ENCODE peak calls at places on chromosomes 4 and X, in four cellular contexts. One of them, this sample, is unnamed.

GRCh38 chrX:67351411-67351810 is 192.4 kb upstream of the AR start:
- DNase-seq in progenitor cell of endocrine pancreas: no peak
- DNase-seq in fibroblast of villous mesenchyme: no peak
- DNase-seq in CD8-positive, alpha-beta T cell: no peak
- DNase-seq in this sample: no peak

GRCh38 chrX:112910418-112910817 is 69.8 kb upstream of the AMOT start:
- DNase-seq in progenitor cell of endocrine pancreas: no peak
- DNase-seq in fibroblast of villous mesenchyme: no peak
- DNase-seq in CD8-positive, alpha-beta T cell: no peak
- DNase-seq in this sample: no peak

GRCh38 chr4:40594261-40595178 is 35.1 kb downstream of the RBM47 start:
- DNase-seq in progenitor cell of endocrine pancreas: no peak
- DNase-seq in fibroblast of villous mesenchyme: peak; percentile 55
- DNase-seq in CD8-positive, alpha-beta T cell: no peak
- DNase-seq in this sample: no peak

GRCh38 chr4:153169811-153170210 is 34.4 kb upstream of the TRIM2 start:
- DNase-seq in progenitor cell of endocrine pancreas: no peak
- DNase-seq in fibroblast of villous mesenchyme: no peak
- DNase-seq in CD8-positive, alpha-beta T cell: no peak
- DNase-seq in this sample: no peak

GRCh38 chr4:89762311-89762710 is 74.7 kb downstream of the SNCA start:
- DNase-seq in progenitor cell of endocrine pancreas: no peak
- DNase-seq in fibroblast of villous mesenchyme: no peak
- DNase-seq in CD8-positive, alpha-beta T cell: no peak
- DNase-seq in this sample: no peak

GRCh38 chr4:47213971-47214370 is 182.6 kb downstream of the GABRB1 start:
- DNase-seq in progenitor cell of endocrine pancreas: no peak
- DNase-seq in fibroblast of villous mesenchyme: peak; percentile 65
- DNase-seq in CD8-positive, alpha-beta T cell: no peak
- DNase-seq in this sample: no peak

GRCh38 chr4:3408793-3409330 is 32.9 kb upstream of the HGFAC start:
- DNase-seq in progenitor cell of endocrine pancreas: no peak
- DNase-seq in fibroblast of villous mesenchyme: no peak
- DNase-seq in CD8-positive, alpha-beta T cell: no peak
- DNase-seq in this sample: no peak

GRCh38 chrX:44072631-44073030 is 99.4 kb upstream of the NDP start:
- DNase-seq in progenitor cell of endocrine pancreas: no peak
- DNase-seq in fibroblast of villous mesenchyme: no peak
- DNase-seq in CD8-positive, alpha-beta T cell: no peak
- DNase-seq in this sample: no peak

GRCh38 chr4:70601422-70602039 is 9.5 kb downstream of the AMBN start:
- DNase-seq in progenitor cell of endocrine pancreas: peak; percentile 36
- DNase-seq in fibroblast of villous mesenchyme: peak; percentile 66
- DNase-seq in CD8-positive, alpha-beta T cell: peak; percentile 42
- DNase-seq in this sample: peak; percentile 67

GRCh38 chr4:79917246-79917645 is 155.8 kb downstream of the ANTXR2 start:
- DNase-seq in progenitor cell of endocrine pancreas: no peak
- DNase-seq in fibroblast of villous mesenchyme: peak; percentile 54
- DNase-seq in CD8-positive, alpha-beta T cell: peak; percentile 11
- DNase-seq in this sample: peak; percentile 24

GRCh38 chr4:76430519-76431388 is 4.3 kb upstream of the SHROOM3 start:
- DNase-seq in progenitor cell of endocrine pancreas: no peak
- DNase-seq in fibroblast of villous mesenchyme: peak; percentile 61
- DNase-seq in CD8-positive, alpha-beta T cell: no peak
- DNase-seq in this sample: peak; percentile 15

GRCh38 chr4:152479428-152480026 is 56.4 kb downstream of the FBXW7 start:
- DNase-seq in progenitor cell of endocrine pancreas: no peak
- DNase-seq in fibroblast of villous mesenchyme: peak; percentile 73
- DNase-seq in CD8-positive, alpha-beta T cell: no peak
- DNase-seq in this sample: no peak

GRCh38 chr4:20256381-20256881 is 4.7 kb downstream of the SLIT2 start:
- DNase-seq in progenitor cell of endocrine pancreas: no peak
- DNase-seq in fibroblast of villous mesenchyme: peak; percentile 14
- DNase-seq in CD8-positive, alpha-beta T cell: no peak
- DNase-seq in this sample: no peak

GRCh38 chrX:20951016-20951795 is 423.0 kb upstream of the CNKSR2 start:
- DNase-seq in progenitor cell of endocrine pancreas: no peak
- DNase-seq in fibroblast of villous mesenchyme: no peak
- DNase-seq in CD8-positive, alpha-beta T cell: no peak
- DNase-seq in this sample: no peak

GRCh38 chrX:135086197-135086854 is 34.0 kb downstream of the ETDB start:
- DNase-seq in progenitor cell of endocrine pancreas: no peak
- DNase-seq in fibroblast of villous mesenchyme: peak; percentile 64
- DNase-seq in CD8-positive, alpha-beta T cell: peak; percentile 11
- DNase-seq in this sample: peak; percentile 23

GRCh38 chrX:20267924-20268701 is 1.4 kb upstream of the RPS6KA3 start:
- DNase-seq in progenitor cell of endocrine pancreas: peak; percentile 11
- DNase-seq in fibroblast of villous mesenchyme: peak; percentile 57
- DNase-seq in CD8-positive, alpha-beta T cell: no peak
- DNase-seq in this sample: peak; percentile 37

GRCh38 chr4:4820264-4820663 is 39.2 kb upstream of the MSX1 start:
- DNase-seq in progenitor cell of endocrine pancreas: no peak
- DNase-seq in fibroblast of villous mesenchyme: no peak
- DNase-seq in CD8-positive, alpha-beta T cell: no peak
- DNase-seq in this sample: peak; percentile 50

GRCh38 chr4:158895797-158896442 is 127.1 kb downstream of the FNIP2 start:
- DNase-seq in progenitor cell of endocrine pancreas: no peak
- DNase-seq in fibroblast of villous mesenchyme: peak; percentile 41
- DNase-seq in CD8-positive, alpha-beta T cell: no peak
- DNase-seq in this sample: no peak

GRCh38 chr4:27357283-27357682 is 496.6 kb downstream of the STIM2 start:
- DNase-seq in progenitor cell of endocrine pancreas: no peak
- DNase-seq in fibroblast of villous mesenchyme: peak; percentile 6
- DNase-seq in CD8-positive, alpha-beta T cell: no peak
- DNase-seq in this sample: no peak

GRCh38 chr4:41217373-41217772 is 3.0 kb upstream of the APBB2 start:
- DNase-seq in progenitor cell of endocrine pancreas: no peak
- DNase-seq in fibroblast of villous mesenchyme: no peak
- DNase-seq in CD8-positive, alpha-beta T cell: no peak
- DNase-seq in this sample: no peak

GRCh38 chr4:169846396-169846795 is 88.7 kb upstream of the HPF1 start:
- DNase-seq in progenitor cell of endocrine pancreas: no peak
- DNase-seq in fibroblast of villous mesenchyme: no peak
- DNase-seq in CD8-positive, alpha-beta T cell: no peak
- DNase-seq in this sample: no peak

GRCh38 chrX:140440891-140441290 is 64.0 kb downstream of the SOX3 start:
- DNase-seq in progenitor cell of endocrine pancreas: no peak
- DNase-seq in fibroblast of villous mesenchyme: no peak
- DNase-seq in CD8-positive, alpha-beta T cell: no peak
- DNase-seq in this sample: peak; percentile 34

GRCh38 chr4:110953191-110953590 is 330.3 kb upstream of the PITX2 start:
- DNase-seq in progenitor cell of endocrine pancreas: no peak
- DNase-seq in fibroblast of villous mesenchyme: no peak
- DNase-seq in CD8-positive, alpha-beta T cell: no peak
- DNase-seq in this sample: no peak

GRCh38 chr4:69984030-69984443 is 11.7 kb upstream of the STATH start:
- DNase-seq in progenitor cell of endocrine pancreas: no peak
- DNase-seq in fibroblast of villous mesenchyme: no peak
- DNase-seq in CD8-positive, alpha-beta T cell: no peak
- DNase-seq in this sample: no peak

GRCh38 chr4:148397006-148397673 is 45.1 kb downstream of the NR3C2 start:
- DNase-seq in progenitor cell of endocrine pancreas: no peak
- DNase-seq in fibroblast of villous mesenchyme: no peak
- DNase-seq in CD8-positive, alpha-beta T cell: no peak
- DNase-seq in this sample: no peak

GRCh38 chr4:52594961-52595360 is 64.1 kb downstream of the USP46 start:
- DNase-seq in progenitor cell of endocrine pancreas: no peak
- DNase-seq in fibroblast of villous mesenchyme: peak; percentile 67
- DNase-seq in CD8-positive, alpha-beta T cell: no peak
- DNase-seq in this sample: no peak

GRCh38 chrX:124651031-124651430 is 304.7 kb downstream of the SH2D1A start:
- DNase-seq in progenitor cell of endocrine pancreas: no peak
- DNase-seq in fibroblast of villous mesenchyme: no peak
- DNase-seq in CD8-positive, alpha-beta T cell: no peak
- DNase-seq in this sample: no peak

GRCh38 chrX:20968996-20969395 is 405.2 kb upstream of the CNKSR2 start:
- DNase-seq in progenitor cell of endocrine pancreas: no peak
- DNase-seq in fibroblast of villous mesenchyme: peak; percentile 23
- DNase-seq in CD8-positive, alpha-beta T cell: no peak
- DNase-seq in this sample: no peak

GRCh38 chr4:70688795-70689231 is 481 bp downstream of the UTP3 start:
- DNase-seq in progenitor cell of endocrine pancreas: no peak
- DNase-seq in fibroblast of villous mesenchyme: peak; percentile 30
- DNase-seq in CD8-positive, alpha-beta T cell: peak; percentile 1
- DNase-seq in this sample: peak; percentile 32

GRCh38 chr4:138452823-138453222 is 210.7 kb upstream of the SLC7A11 start:
- DNase-seq in progenitor cell of endocrine pancreas: no peak
- DNase-seq in fibroblast of villous mesenchyme: no peak
- DNase-seq in CD8-positive, alpha-beta T cell: no peak
- DNase-seq in this sample: no peak

GRCh38 chrX:130975947-130976346 is 72.9 kb upstream of the ENOX2 start:
- DNase-seq in progenitor cell of endocrine pancreas: peak; percentile 29
- DNase-seq in fibroblast of villous mesenchyme: peak; percentile 58
- DNase-seq in CD8-positive, alpha-beta T cell: no peak
- DNase-seq in this sample: peak; percentile 64

GRCh38 chr4:79913581-79913980 is 159.4 kb downstream of the ANTXR2 start:
- DNase-seq in progenitor cell of endocrine pancreas: no peak
- DNase-seq in fibroblast of villous mesenchyme: peak; percentile 72
- DNase-seq in CD8-positive, alpha-beta T cell: no peak
- DNase-seq in this sample: no peak

GRCh38 chr4:111453216-111453615 is 692.0 kb upstream of the FAM241A start:
- DNase-seq in progenitor cell of endocrine pancreas: no peak
- DNase-seq in fibroblast of villous mesenchyme: no peak
- DNase-seq in CD8-positive, alpha-beta T cell: no peak
- DNase-seq in this sample: no peak

GRCh38 chrX:40720386-40720785 is 15.0 kb downstream of the MED14 start:
- DNase-seq in progenitor cell of endocrine pancreas: no peak
- DNase-seq in fibroblast of villous mesenchyme: no peak
- DNase-seq in CD8-positive, alpha-beta T cell: no peak
- DNase-seq in this sample: no peak

GRCh38 chrX:151754042-151754419 is 19.5 kb downstream of the CNGA2 start:
- DNase-seq in progenitor cell of endocrine pancreas: no peak
- DNase-seq in fibroblast of villous mesenchyme: peak; percentile 19
- DNase-seq in CD8-positive, alpha-beta T cell: no peak
- DNase-seq in this sample: no peak

GRCh38 chr4:16508968-16509367 is 282.7 kb upstream of the TAPT1 start:
- DNase-seq in progenitor cell of endocrine pancreas: no peak
- DNase-seq in fibroblast of villous mesenchyme: no peak
- DNase-seq in CD8-positive, alpha-beta T cell: no peak
- DNase-seq in this sample: no peak

GRCh38 chr4:16505726-16506125 is 279.5 kb upstream of the TAPT1 start:
- DNase-seq in progenitor cell of endocrine pancreas: no peak
- DNase-seq in fibroblast of villous mesenchyme: peak; percentile 6
- DNase-seq in CD8-positive, alpha-beta T cell: no peak
- DNase-seq in this sample: peak; percentile 13
- TF ChIP-seq CTCF in progenitor cell of endocrine pancreas: peak; percentile 50
- TF ChIP-seq CTCF in fibroblast of villous mesenchyme: peak; percentile 40
- TF ChIP-seq CTCF in CD8-positive, alpha-beta T cell: no peak
- TF ChIP-seq CTCF in this sample: peak; percentile 36

DNA sequence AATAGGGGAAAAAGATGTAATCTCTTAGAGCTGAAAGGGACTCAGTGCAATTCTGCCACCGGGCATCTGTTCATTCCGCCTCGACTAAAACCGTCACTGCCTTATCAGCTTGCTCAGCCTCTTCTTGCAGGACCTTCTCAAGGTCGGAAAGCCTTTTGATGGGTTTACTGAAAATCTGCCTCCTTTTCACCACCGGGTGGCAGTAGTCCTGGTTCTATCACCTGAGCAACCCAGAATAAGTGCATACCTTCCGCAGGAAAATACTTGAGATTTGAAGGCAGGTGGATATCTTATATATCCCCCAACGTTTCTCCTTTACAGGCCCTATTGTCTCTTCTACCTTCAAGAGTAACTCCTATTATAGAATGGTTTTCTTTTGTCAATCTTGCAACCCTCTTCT is 103.4 kb upstream of the PAK3 start:
- DNase-seq in progenitor cell of endocrine pancreas: peak; percentile 12
- DNase-seq in fibroblast of villous mesenchyme: peak; percentile 14
- DNase-seq in CD8-positive, alpha-beta T cell: no peak
- DNase-seq in this sample: peak; percentile 41
- TF ChIP-seq CTCF in progenitor cell of endocrine pancreas: peak; percentile 71
- TF ChIP-seq CTCF in fibroblast of villous mesenchyme: peak; percentile 51
- TF ChIP-seq CTCF in CD8-positive, alpha-beta T cell: no peak
- TF ChIP-seq CTCF in this sample: peak; percentile 52

GRCh38 chr4:24089831-24090531 is 200.1 kb upstream of the PPARGC1A start:
- DNase-seq in progenitor cell of endocrine pancreas: no peak
- DNase-seq in fibroblast of villous mesenchyme: peak; percentile 65
- DNase-seq in CD8-positive, alpha-beta T cell: no peak
- DNase-seq in this sample: no peak
- TF ChIP-seq CTCF in progenitor cell of endocrine pancreas: no peak
- TF ChIP-seq CTCF in fibroblast of villous mesenchyme: no peak
- TF ChIP-seq CTCF in CD8-positive, alpha-beta T cell: no peak
- TF ChIP-seq CTCF in this sample: no peak

GRCh38 chr4:113248320-113248719 is 198.9 kb downstream of the ANK2 start:
- DNase-seq in progenitor cell of endocrine pancreas: no peak
- DNase-seq in fibroblast of villous mesenchyme: no peak
- DNase-seq in CD8-positive, alpha-beta T cell: no peak
- DNase-seq in this sample: no peak
- TF ChIP-seq CTCF in progenitor cell of endocrine pancreas: no peak
- TF ChIP-seq CTCF in fibroblast of villous mesenchyme: peak; percentile 29
- TF ChIP-seq CTCF in CD8-positive, alpha-beta T cell: no peak
- TF ChIP-seq CTCF in this sample: no peak

GRCh38 chrX:118626346-118626745 is 101.1 kb upstream of the IL13RA1 start:
- DNase-seq in progenitor cell of endocrine pancreas: no peak
- DNase-seq in fibroblast of villous mesenchyme: no peak
- DNase-seq in CD8-positive, alpha-beta T cell: no peak
- DNase-seq in this sample: no peak

GRCh38 chrX:118631586-118631985 is 95.8 kb upstream of the IL13RA1 start:
- DNase-seq in progenitor cell of endocrine pancreas: no peak
- DNase-seq in fibroblast of villous mesenchyme: no peak
- DNase-seq in CD8-positive, alpha-beta T cell: no peak
- DNase-seq in this sample: no peak

GRCh38 chrX:118630843-118631242 is 96.6 kb upstream of the IL13RA1 start:
- DNase-seq in progenitor cell of endocrine pancreas: no peak
- DNase-seq in fibroblast of villous mesenchyme: no peak
- DNase-seq in CD8-positive, alpha-beta T cell: no peak
- DNase-seq in this sample: no peak

GRCh38 chrX:118632862-118633261 is 94.5 kb upstream of the IL13RA1 start:
- DNase-seq in progenitor cell of endocrine pancreas: no peak
- DNase-seq in fibroblast of villous mesenchyme: no peak
- DNase-seq in CD8-positive, alpha-beta T cell: no peak
- DNase-seq in this sample: no peak

DNA sequence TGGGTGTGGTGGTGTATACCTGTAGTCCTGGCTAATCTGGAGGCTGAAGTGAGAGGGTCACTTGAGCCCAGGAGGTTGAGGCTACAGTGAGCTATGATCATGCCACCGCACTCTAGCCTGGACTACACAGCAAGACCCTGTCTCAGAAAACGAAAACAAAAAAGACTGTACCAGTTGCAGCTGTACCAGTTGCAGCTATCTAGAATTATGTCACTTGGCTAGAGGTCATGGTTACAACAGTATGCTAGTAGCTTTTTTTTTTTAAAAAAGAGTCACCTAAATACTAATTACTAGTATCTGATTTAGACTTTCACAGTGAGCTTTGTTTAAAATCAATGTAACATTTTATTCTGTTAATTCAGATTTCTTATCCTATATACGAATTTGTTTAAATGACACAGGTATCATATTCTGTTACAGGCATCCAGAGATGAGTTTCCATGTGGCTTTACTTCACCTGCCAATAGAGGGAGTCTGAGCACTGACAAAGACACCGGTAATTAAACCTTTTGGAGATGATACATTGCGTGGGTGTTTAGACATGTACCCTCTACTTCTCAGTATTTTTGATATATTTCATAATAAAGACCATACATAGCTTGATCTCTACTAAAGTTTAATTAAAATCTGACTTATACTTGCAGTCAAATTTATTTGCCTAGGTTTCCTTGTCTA is 100.2 kb upstream of the IL13RA1 start:
- DNase-seq in progenitor cell of endocrine pancreas: no peak
- DNase-seq in fibroblast of villous mesenchyme: no peak
- DNase-seq in CD8-positive, alpha-beta T cell: no peak
- DNase-seq in this sample: no peak
- TF ChIP-seq CTCF in progenitor cell of endocrine pancreas: peak; percentile 50
- TF ChIP-seq CTCF in fibroblast of villous mesenchyme: peak; percentile 13
- TF ChIP-seq CTCF in CD8-positive, alpha-beta T cell: no peak
- TF ChIP-seq CTCF in this sample: peak; percentile 16

This sample was measured in nephron progenitor cell.